ENCODE peak calls at places on chromosomes 16 and 17, in nine cellular contexts. N, D, J, Y, P, Z, Q, G and R are unnamed samples.
A peak's percentile ranks its signal among the peaks of the same experiment; 100 is the strongest.

GRCh38 chr17:50421308-50422031 is 4.5 kb upstream of the ACSF2 start:
- DNase-seq in N (no peak), D (no peak), J (no peak), Y (no peak), P (no peak), Z (no peak), Q (no peak), G (no peak), R (no peak)

GRCh38 chr17:45131616-45132301 is 556 bp downstream of the PLCD3 start:
- DNase-seq in N (peak; percentile 30), D (no peak), J (no peak), Y (no peak), P (no peak), Z (no peak), Q (no peak), G (peak; percentile 87), R (no peak)

GRCh38 chr16:12225816-12226480 is 249.4 kb downstream of the SNX29 start:
- DNase-seq in N (no peak), D (no peak), J (no peak), Y (no peak), P (no peak), Z (peak; percentile 9), Q (peak; percentile 28), G (no peak), R (no peak)

GRCh38 chr17:33674685-33675084 is 381.6 kb upstream of the ASIC2 start:
- DNase-seq in N (peak; percentile 41), D (peak; percentile 33), J (no peak), Y (peak; percentile 66), P (peak; percentile 35), Z (peak; percentile 16), Q (peak; percentile 15), G (peak; percentile 77), R (peak; percentile 55)

GRCh38 chr17:29563816-29564215 is 3.0 kb downstream of the ABHD15 start:
- DNase-seq in N (no peak), D (no peak), J (no peak), Y (no peak), P (no peak), Z (no peak), Q (no peak), G (no peak), R (no peak)

GRCh38 chr17:51527230-51527982 is 267.1 kb downstream of the UTP18 start:
- DNase-seq in N (no peak), D (no peak), J (no peak), Y (no peak), P (no peak), Z (no peak), Q (no peak), G (no peak), R (no peak)

GRCh38 chr17:50956750-50957523 is 90.8 kb upstream of the TOB1 start:
- DNase-seq in N (peak; percentile 62), D (peak; percentile 72), J (peak; percentile 45), Y (peak; percentile 73), P (peak; percentile 37), Z (peak; percentile 22), Q (peak; percentile 30), G (peak; percentile 70), R (peak; percentile 45)

GRCh38 chr17:16925461-16926060 is 46.4 kb downstream of the TNFRSF13B start:
- DNase-seq in N (no peak), D (no peak), J (no peak), Y (peak; percentile 34), P (no peak), Z (no peak), Q (no peak), G (no peak), R (no peak)

GRCh38 chr17:38430316-38430715 is 2.1 kb downstream of the ARHGAP23 start:
- DNase-seq in N (no peak), D (no peak), J (no peak), Y (no peak), P (peak; percentile 46), Z (no peak), Q (peak; percentile 47), G (no peak), R (no peak)

GRCh38 chr17:77356109-77356689 is 215.4 kb downstream of the SEC14L1 start:
- DNase-seq in N (no peak), D (peak; percentile 52), J (no peak), Y (peak; percentile 42), P (no peak), Z (no peak), Q (no peak), G (no peak), R (peak; percentile 35)

GRCh38 chr17:75440738-75441448 is 15.5 kb upstream of the TMEM94 start:
- DNase-seq in N (no peak), D (no peak), J (no peak), Y (no peak), P (no peak), Z (no peak), Q (peak; percentile 37), G (no peak), R (no peak)

GRCh38 chr16:78257376-78257728 is 157.9 kb downstream of the WWOX start:
- DNase-seq in N (no peak), D (no peak), J (no peak), Y (no peak), P (no peak), Z (peak; percentile 3), Q (no peak), G (peak; percentile 32), R (no peak)

GRCh38 chr17:19305761-19306159 is 56.8 kb downstream of the B9D1 start:
- DNase-seq in N (no peak), D (no peak), J (no peak), Y (no peak), P (no peak), Z (no peak), Q (no peak), G (no peak), R (no peak)

GRCh38 chr17:40559016-40559853 is 6.0 kb downstream of the CCR7 start:
- DNase-seq in N (no peak), D (no peak), J (no peak), Y (peak; percentile 82), P (no peak), Z (no peak), Q (no peak), G (no peak), R (no peak)

GRCh38 chr17:80986816-80987480 is 4.7 kb upstream of the CHMP6 start:
- DNase-seq in N (peak; percentile 44), D (no peak), J (no peak), Y (no peak), P (no peak), Z (no peak), Q (no peak), G (no peak), R (no peak)

GRCh38 chr17:80982426-80982974 is 9.1 kb upstream of the CHMP6 start:
- DNase-seq in N (no peak), D (no peak), J (no peak), Y (no peak), P (no peak), Z (no peak), Q (no peak), G (no peak), R (no peak)

GRCh38 chr17:80986046-80986445 is 5.6 kb upstream of the CHMP6 start:
- DNase-seq in N (no peak), D (no peak), J (no peak), Y (no peak), P (no peak), Z (no peak), Q (no peak), G (no peak), R (no peak)

GRCh38 chr17:80983545-80983944 is 8.1 kb upstream of the CHMP6 start:
- DNase-seq in N (no peak), D (no peak), J (no peak), Y (no peak), P (no peak), Z (no peak), Q (no peak), G (no peak), R (no peak)

GRCh38 chr17:80984749-80985148 is 6.9 kb upstream of the CHMP6 start:
- DNase-seq in N (no peak), D (peak; percentile 46), J (no peak), Y (no peak), P (peak; percentile 89), Z (peak; percentile 91), Q (peak; percentile 97), G (no peak), R (peak; percentile 53)
- TF ChIP-seq CTCF in N (no peak), D (no peak), J (no peak), Y (no peak), P (peak; percentile 56), Z (peak; percentile 59), Q (peak; percentile 32), G (no peak), R (peak; percentile 6)

DNA sequence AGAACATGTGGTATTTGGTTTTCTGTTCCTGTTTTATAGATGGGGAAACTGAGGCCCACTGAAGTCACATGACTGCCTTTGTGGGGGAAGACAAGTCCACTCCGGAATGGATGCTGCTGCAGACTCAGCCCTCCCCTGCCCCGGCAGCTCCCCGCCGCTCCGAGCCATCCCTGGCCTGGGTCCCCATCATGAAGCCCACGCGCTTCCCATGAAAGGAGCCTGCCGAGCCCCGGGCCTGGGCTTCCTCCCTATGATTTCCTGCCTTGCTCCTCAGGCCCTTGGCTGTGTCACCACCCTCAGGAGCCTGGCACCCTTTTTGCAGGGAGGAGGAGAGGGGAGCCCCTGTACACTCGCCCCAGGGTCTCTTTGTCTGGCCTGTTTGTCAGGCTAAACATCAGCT is 125.3 kb upstream of the FOXF1 start:
- DNase-seq in N (no peak), D (no peak), J (no peak), Y (no peak), P (no peak), Z (no peak), Q (no peak), G (no peak), R (no peak)
- TF ChIP-seq CTCF in N (no peak), D (no peak), J (no peak), Y (no peak), P (no peak), Z (no peak), Q (no peak), G (no peak), R (no peak)

DNA sequence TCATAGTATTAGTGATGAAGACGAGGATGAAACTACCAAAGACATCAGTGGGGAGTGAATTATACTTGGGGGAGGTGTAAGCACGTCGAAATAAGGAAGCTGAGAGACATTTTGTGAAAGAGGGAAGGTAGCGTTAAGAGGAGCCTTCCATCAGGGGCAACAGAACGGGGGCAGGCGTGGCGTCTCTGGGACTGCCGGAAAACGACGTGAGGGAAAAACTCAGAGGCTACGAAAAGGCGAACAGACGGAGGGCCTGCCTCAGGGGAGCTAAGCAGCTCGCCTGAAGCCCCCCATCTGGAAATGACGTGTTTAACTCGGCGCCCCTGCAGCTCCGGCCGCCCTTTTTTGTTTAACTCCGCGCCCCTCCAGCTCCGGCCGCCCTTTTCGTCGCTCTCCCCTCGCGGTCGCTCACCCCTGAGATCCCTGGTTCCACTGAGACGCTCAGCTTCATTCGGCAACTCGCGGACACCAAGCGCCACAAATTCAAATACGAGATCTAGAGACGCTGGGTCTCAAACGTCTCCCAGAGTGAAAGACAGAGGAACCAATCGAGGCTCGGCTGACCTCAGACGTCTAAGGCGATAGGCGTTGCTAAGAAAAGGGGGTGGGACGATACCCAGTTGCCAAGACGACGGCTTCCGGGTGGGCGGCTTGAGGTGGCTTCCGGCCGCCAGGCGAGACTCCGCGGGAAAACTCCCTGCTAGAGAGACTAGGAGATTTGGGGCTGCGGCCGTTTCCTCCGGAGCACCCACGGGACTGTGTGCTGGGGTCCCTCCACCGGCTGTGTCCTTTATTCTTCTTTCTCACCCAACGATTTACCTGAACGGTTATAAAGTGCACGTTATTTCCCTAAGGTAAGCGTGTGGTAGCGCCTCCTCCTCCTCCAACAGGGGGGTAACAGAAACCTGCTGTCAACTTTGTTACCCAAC is 383.2 kb downstream of the ZFHX3 start:
- DNase-seq in N (peak; percentile 97), D (peak; percentile 99), J (peak; percentile 52), Y (peak; percentile 96), P (peak; percentile 98), Z (peak; percentile 99), Q (peak; percentile 98), G (peak; percentile 95), R (peak; percentile 98)
- TF ChIP-seq CTCF in N (no peak), D (no peak), J (no peak), Y (no peak), P (peak; percentile 14), Z (peak; percentile 12), Q (no peak), G (no peak), R (no peak)

GRCh38 chr17:74089869-74090464 is 113.5 kb upstream of the RPL38 start:
- DNase-seq in N (no peak), D (peak; percentile 66), J (no peak), Y (peak; percentile 61), P (no peak), Z (no peak), Q (peak; percentile 6), G (peak; percentile 73), R (peak; percentile 43)
- TF ChIP-seq CTCF in N (no peak), D (peak; percentile 46), J (peak; percentile 94), Y (peak; percentile 22), P (peak; percentile 53), Z (peak; percentile 57), Q (peak; percentile 56), G (peak; percentile 65), R (peak; percentile 79)